ENCODE peak calls at places on chromosomes 16 and 17, in four cellular contexts. S, X, D and Y are unnamed samples.

GRCh38 chr16:370980-371728 is 816 bp upstream of the MRPL28 start:
- DNase-seq in S (no peak), X (no peak), D (no peak), Y (no peak)

GRCh38 chr17:39573447-39574298 is 34.0 kb downstream of the NEUROD2 start:
- DNase-seq in S (no peak), X (peak; percentile 67), D (no peak), Y (no peak)

GRCh38 chr17:83146347-83146746 is 66.9 kb downstream of the METRNL start:
- DNase-seq in S (no peak), X (no peak), D (no peak), Y (no peak)

GRCh38 chr17:81573794-81574642 is 21.9 kb upstream of the FAAP100 start:
- DNase-seq in S (no peak), X (no peak), D (no peak), Y (no peak)

GRCh38 chr16:3949287-3949686 is 68.8 kb upstream of the CREBBP start:
- DNase-seq in S (no peak), X (no peak), D (no peak), Y (no peak)

GRCh38 chr17:8825802-8826201 is 26.6 kb upstream of the MFSD6L start:
- DNase-seq in S (no peak), X (no peak), D (no peak), Y (no peak)

GRCh38 chr17:81398170-81398854 is 3.1 kb downstream of the BAHCC1 start:
- DNase-seq in S (no peak), X (no peak), D (no peak), Y (no peak)

GRCh38 chr17:8966926-8967325 is 1.4 kb upstream of the PIK3R5 start:
- DNase-seq in S (no peak), X (no peak), D (no peak), Y (no peak)

GRCh38 chr16:72189865-72190371 is 18.0 kb upstream of the PMFBP1 start:
- DNase-seq in S (no peak), X (no peak), D (no peak), Y (no peak)

GRCh38 chr16:89005201-89006035 is 28.4 kb upstream of the CBFA2T3 start:
- DNase-seq in S (no peak), X (no peak), D (no peak), Y (no peak)

GRCh38 chr17:9538626-9539025 is 37.0 kb downstream of the STX8 start:
- DNase-seq in S (no peak), X (no peak), D (no peak), Y (no peak)

GRCh38 chr17:64036198-64036922 is 15.9 kb upstream of the ICAM2 start:
- DNase-seq in S (no peak), X (no peak), D (no peak), Y (no peak)

GRCh38 chr16:24800586-24800985 is 45.2 kb upstream of the SLC5A11 start:
- DNase-seq in S (no peak), X (no peak), D (no peak), Y (no peak)

GRCh38 chr17:51961689-51962088 is 196.8 kb downstream of the CA10 start:
- DNase-seq in S (no peak), X (no peak), D (no peak), Y (no peak)

GRCh38 chr17:51955245-51955644 is 203.3 kb downstream of the CA10 start:
- DNase-seq in S (no peak), X (no peak), D (no peak), Y (no peak)

GRCh38 chr17:51957746-51958145 is 200.8 kb downstream of the CA10 start:
- DNase-seq in S (no peak), X (no peak), D (no peak), Y (no peak)
- H3K27ac ChIP-seq in S (no peak overlapping the region), X (no peak overlapping the region), D (no peak overlapping the region), Y (no peak overlapping the region)

GRCh38 chr17:49741692-49742076 is 22.2 kb downstream of the FAM117A start:
- DNase-seq in S (no peak), X (no peak), D (no peak), Y (no peak)
- H3K4me1 ChIP-seq in S (peaks cover 94% of the 10 kb centered on the region), X (peaks cover 42% of the 10 kb centered on the region), D (peaks cover 63% of the 10 kb centered on the region), Y (peaks cover 89% of the 10 kb centered on the region)

GRCh38 chr17:50393700-50394099 is 3.6 kb downstream of the LRRC59 start:
- DNase-seq in S (no peak), X (no peak), D (no peak), Y (no peak)

GRCh38 chr17:50397111-50397918 is at the start of gene LRRC59:
- DNase-seq in S (peak; percentile 90), X (peak; percentile 92), D (peak; percentile 68), Y (peak; percentile 88)

GRCh38 chr17:50392621-50393020 is 4.7 kb downstream of the LRRC59 start:
- DNase-seq in S (no peak), X (no peak), D (no peak), Y (no peak)

GRCh38 chr17:50396261-50397110 is 837 bp downstream of the LRRC59 start:
- DNase-seq in S (no peak), X (peak; percentile 69), D (peak; percentile 18), Y (no peak)

GRCh38 chr17:50394711-50395110 is 2.6 kb downstream of the LRRC59 start:
- DNase-seq in S (no peak), X (no peak), D (no peak), Y (no peak)
- H3K36me3 ChIP-seq in S (peaks cover 34% of the 10 kb centered on the region), X (peaks cover 42% of the 10 kb centered on the region), D (peaks cover 43% of the 10 kb centered on the region), Y (peaks cover 46% of the 10 kb centered on the region)

GRCh38 chr17:57462007-57462579 is 205.8 kb downstream of the MSI2 start:
- DNase-seq in S (no peak), X (no peak), D (no peak), Y (no peak)

GRCh38 chr17:57463103-57463885 is 207.0 kb downstream of the MSI2 start:
- DNase-seq in S (no peak), X (no peak), D (no peak), Y (no peak)

GRCh38 chr17:57459286-57459915 is 203.1 kb downstream of the MSI2 start:
- DNase-seq in S (no peak), X (no peak), D (no peak), Y (no peak)

GRCh38 chr17:57458718-57459285 is 202.5 kb downstream of the MSI2 start:
- DNase-seq in S (no peak), X (no peak), D (no peak), Y (no peak)

GRCh38 chr17:57461082-57461481 is 204.8 kb downstream of the MSI2 start:
- DNase-seq in S (no peak), X (no peak), D (no peak), Y (no peak)
- H3K27ac ChIP-seq in S (no peak overlapping the region), X (no peak overlapping the region), D (no peak overlapping the region), Y (no peak overlapping the region)

DNA sequence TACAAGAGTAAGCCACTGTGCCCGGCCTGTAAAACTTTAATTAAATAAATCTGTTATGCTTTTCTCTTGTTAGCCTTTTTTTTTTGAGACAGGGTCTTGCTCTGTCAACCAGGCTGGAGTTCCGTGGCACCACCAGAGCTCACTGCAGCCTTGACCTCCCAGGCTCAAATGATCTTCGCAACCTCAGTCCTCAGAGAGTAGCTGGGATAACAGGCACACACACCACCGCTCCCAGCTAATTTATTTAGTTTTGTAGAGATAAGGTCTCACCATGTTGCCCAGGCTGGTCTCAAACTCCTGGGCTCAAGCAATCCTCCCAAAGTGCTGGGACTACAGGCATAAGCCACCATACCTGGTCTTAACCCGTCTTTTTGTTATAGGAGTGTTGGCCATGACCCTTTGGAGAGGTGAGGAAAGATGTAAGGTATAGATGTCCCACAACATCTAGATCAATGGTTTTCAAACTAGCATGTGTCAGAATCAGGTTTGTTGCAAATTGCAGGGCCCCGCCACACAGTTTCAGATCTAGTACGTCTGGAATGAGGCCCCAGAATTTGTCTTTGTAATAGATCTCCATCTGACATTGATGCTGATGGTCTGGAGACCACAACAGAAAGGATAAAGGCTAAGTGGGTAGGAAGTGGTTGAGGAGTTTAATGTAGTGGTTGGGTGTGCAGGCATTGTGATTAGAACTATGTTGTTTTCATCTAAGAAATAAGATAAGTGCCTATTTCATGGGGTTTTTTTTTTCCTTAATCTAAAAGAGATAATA is 4.3 kb upstream of the GGA2 start:
- DNase-seq in S (peak; percentile 34), X (no peak), D (no peak), Y (no peak)
- H3K4me1 ChIP-seq in S (peaks cover 13% of the 10 kb centered on the region), X (no peaks in the 10 kb centered on the region), D (peaks cover 6% of the 10 kb centered on the region), Y (peaks cover 14% of the 10 kb centered on the region)

DNA sequence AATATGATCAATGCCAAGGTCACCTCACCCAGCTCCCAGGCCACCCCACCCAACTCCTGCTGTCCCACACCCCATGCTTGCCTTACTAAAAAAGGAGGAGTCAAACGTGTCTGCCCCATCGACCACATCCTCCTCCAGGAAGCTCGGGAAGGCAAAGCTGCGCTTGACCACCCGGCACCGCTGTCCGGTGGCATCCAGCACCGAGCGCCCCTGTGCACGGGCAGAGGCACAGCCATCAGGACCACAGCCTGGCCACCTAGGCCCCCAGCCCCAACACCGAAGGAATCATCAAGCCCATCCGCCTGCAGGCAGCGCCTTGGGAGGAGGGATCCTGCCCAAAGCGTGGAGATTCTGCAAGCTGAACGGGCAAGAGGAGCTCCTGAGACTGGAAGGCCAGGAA is 10.2 kb downstream of the AANAT start:
- DNase-seq in S (no peak), X (no peak), D (no peak), Y (no peak)
- H3K36me3 ChIP-seq in S (peaks cover 3% of the 10 kb centered on the region), X (peaks cover 43% of the 10 kb centered on the region), D (peaks cover 2% of the 10 kb centered on the region), Y (peaks cover 27% of the 10 kb centered on the region)

DNA sequence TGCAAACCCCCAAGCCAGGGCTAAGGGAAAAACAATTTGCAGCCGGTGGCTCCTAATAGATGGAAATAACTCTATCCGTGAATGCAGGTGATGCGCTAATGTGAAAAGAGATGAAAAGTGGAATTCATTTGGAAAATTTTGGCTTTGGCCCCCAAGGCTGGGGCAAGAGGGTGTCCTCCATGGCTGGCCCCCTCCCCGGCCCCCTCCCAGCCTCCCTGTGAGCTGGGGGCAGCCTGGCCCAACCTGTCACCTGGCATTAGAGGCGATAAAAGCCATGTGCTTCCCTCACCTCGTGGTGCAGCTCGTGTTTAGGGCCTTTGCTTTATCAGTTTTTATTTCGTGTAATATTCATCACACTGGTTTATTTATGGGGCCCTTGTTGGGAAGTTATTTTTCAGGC is 267.2 kb downstream of the ENGASE start:
- DNase-seq in S (no peak), X (no peak), D (no peak), Y (no peak)
- H3K27ac ChIP-seq in S (no peak overlapping the region), X (no peak overlapping the region), D (no peak overlapping the region), Y (no peak overlapping the region)

GRCh38 chr16:85170066-85171003 is 58.1 kb upstream of the CIBAR2 start:
- DNase-seq in S (peak; percentile 15), X (no peak), D (no peak), Y (no peak)
- H3K4me1 ChIP-seq in S (no peaks in the 10 kb centered on the region), X (peaks cover 6% of the 10 kb centered on the region), D (peaks cover 92% of the 10 kb centered on the region), Y (no peaks in the 10 kb centered on the region)

GRCh38 chr16:1667271-1667670 is 10.8 kb upstream of the JPT2 start:
- DNase-seq in S (no peak), X (no peak), D (no peak), Y (no peak)

GRCh38 chr16:1668612-1669319 is 9.3 kb upstream of the JPT2 start:
- DNase-seq in S (no peak), X (no peak), D (no peak), Y (no peak)

GRCh38 chr16:1666316-1666715 is 11.8 kb upstream of the JPT2 start:
- DNase-seq in S (no peak), X (no peak), D (no peak), Y (no peak)

GRCh38 chr16:1669698-1670097 is 8.4 kb upstream of the JPT2 start:
- DNase-seq in S (no peak), X (no peak), D (no peak), Y (no peak)

GRCh38 chr16:1667916-1668315 is 10.2 kb upstream of the JPT2 start:
- DNase-seq in S (no peak), X (no peak), D (no peak), Y (no peak)
- H3K36me3 ChIP-seq in S (peaks cover 67% of the 10 kb centered on the region), X (peaks cover 78% of the 10 kb centered on the region), D (peaks cover 91% of the 10 kb centered on the region), Y (peaks cover 83% of the 10 kb centered on the region)